ENCODE peak calls at places on chromosomes 11 and 22, in ten cellular contexts. U, L, H, C, V, N, A, Y, I and K are unnamed samples.
A peak's percentile ranks its signal among the peaks of the same experiment; 100 is the strongest.

GRCh38 chr11:68976095-68976494 is 4.7 kb downstream of the MRGPRD start:
- DNase-seq in U (no peak), L (no peak), H (peak; percentile 21), C (no peak), V (no peak), N (no peak), A (peak; percentile 5), Y (no peak), I (no peak), K (no peak)

GRCh38 chr11:42237701-42238235 is 778.3 kb upstream of the LRRC4C start:
- DNase-seq in U (no peak), L (no peak), H (no peak), C (no peak), V (no peak), N (no peak), A (no peak), Y (no peak), I (no peak), K (no peak)

GRCh38 chr11:72239296-72239848 is 4.6 kb downstream of the PHOX2A start:
- DNase-seq in U (no peak), L (no peak), H (peak; percentile 82), C (peak; percentile 23), V (peak; percentile 73), N (peak; percentile 34), A (peak; percentile 62), Y (no peak), I (no peak), K (no peak)

GRCh38 chr11:76803811-76804600 is 20.9 kb downstream of the TSKU start:
- DNase-seq in U (peak; percentile 5), L (no peak), H (no peak), C (no peak), V (no peak), N (no peak), A (no peak), Y (no peak), I (peak; percentile 79), K (no peak)

GRCh38 chr22:45908961-45909360 is 68.0 kb downstream of the WNT7B start:
- DNase-seq in U (no peak), L (no peak), H (no peak), C (no peak), V (peak; percentile 33), N (no peak), A (no peak), Y (no peak), I (no peak), K (no peak)

GRCh38 chr11:15159085-15159484 is 44.4 kb downstream of the INSC start:
- DNase-seq in U (peak; percentile 11), L (no peak), H (no peak), C (no peak), V (peak; percentile 38), N (no peak), A (no peak), Y (no peak), I (no peak), K (no peak)

GRCh38 chr22:18095101-18095805 is 15.4 kb upstream of the TUBA8 start:
- DNase-seq in U (no peak), L (no peak), H (no peak), C (no peak), V (no peak), N (no peak), A (no peak), Y (no peak), I (no peak), K (no peak)

GRCh38 chr22:36546092-36546804 is 17.3 kb upstream of the EIF3D start:
- DNase-seq in U (peak; percentile 67), L (peak; percentile 14), H (peak; percentile 68), C (peak; percentile 56), V (peak; percentile 88), N (peak; percentile 67), A (peak; percentile 79), Y (peak; percentile 34), I (no peak), K (peak; percentile 27)

GRCh38 chr22:30392661-30393321 is 4.0 kb upstream of the SEC14L2 start:
- DNase-seq in U (no peak), L (peak; percentile 69), H (no peak), C (no peak), V (peak; percentile 81), N (peak; percentile 46), A (no peak), Y (peak; percentile 92), I (no peak), K (no peak)

GRCh38 chr22:46115388-46115678 is 35.0 kb upstream of the PPARA start:
- DNase-seq in U (no peak), L (no peak), H (no peak), C (no peak), V (no peak), N (no peak), A (no peak), Y (no peak), I (no peak), K (no peak)

GRCh38 chr11:129896062-129896461 is 684 bp upstream of the NFRKB start:
- DNase-seq in U (peak; percentile 8), L (no peak), H (no peak), C (no peak), V (no peak), N (no peak), A (no peak), Y (no peak), I (no peak), K (no peak)

GRCh38 chr22:31937328-31937727 is 7.0 kb upstream of the YWHAH start:
- DNase-seq in U (no peak), L (no peak), H (no peak), C (no peak), V (no peak), N (no peak), A (no peak), Y (no peak), I (no peak), K (no peak)

DNA sequence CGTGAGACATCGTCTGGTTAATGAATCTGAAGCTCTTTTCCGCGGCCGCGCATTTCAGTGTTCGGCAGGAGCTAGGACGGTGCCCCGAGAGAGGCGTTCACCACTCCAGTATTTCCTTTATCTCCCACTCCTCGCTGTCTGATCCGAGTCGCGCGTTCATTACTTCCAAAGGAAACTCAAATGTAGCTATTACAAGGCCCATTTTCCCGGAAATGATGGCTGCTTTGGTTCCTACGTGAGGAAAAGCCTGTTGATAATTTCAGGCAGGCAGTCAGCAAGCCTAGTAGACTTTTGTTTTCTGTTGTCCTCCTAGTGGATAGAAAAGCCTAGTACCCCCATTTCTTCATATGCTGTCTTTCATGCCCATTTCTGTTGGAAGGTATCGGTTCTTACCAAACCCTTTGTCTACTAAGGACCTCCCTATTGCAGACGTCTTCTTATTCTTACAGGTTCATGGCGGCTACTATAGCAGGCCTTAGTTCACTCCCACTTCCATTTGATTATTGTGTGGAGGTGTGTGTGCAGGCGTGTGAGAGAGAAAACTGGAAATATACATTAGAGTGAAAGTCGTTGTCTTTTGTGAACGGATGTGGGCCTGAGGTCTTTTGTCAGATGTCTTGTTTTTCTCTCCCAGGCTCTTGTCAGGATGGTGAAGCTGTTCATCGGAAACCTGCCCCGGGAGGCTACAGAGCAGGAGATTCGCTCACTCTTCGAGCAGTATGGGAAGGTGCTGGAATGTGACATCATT is 737 bp downstream of the RBM4 start:
- DNase-seq in U (no peak), L (no peak), H (no peak), C (no peak), V (no peak), N (no peak), A (no peak), Y (no peak), I (no peak), K (no peak)
- TF ChIP-seq CTCF in U (no peak), L (no peak), H (peak; percentile 2), C (no peak), V (no peak), N (no peak), A (no peak), Y (no peak), I (no peak), K (no peak)

DNA sequence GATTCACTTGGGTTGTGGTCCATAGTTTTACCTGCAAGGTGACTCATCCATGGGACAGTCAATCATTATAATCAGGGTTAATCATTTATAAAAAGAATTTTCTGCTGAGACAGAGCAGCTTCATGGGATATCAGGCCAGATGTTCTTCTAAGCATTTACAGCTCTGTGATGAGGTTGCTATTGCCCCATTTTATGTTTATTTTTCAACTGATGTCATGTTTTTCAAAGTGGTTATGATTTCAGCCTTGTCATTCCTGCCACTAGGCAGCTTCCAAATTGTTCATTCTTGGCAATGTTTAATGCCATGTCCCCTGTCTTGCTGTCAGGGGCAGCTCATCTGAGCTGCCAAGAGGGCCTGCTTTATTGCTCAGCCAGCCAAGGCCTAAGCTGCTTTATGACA is 35.9 kb upstream of the ZBED5 start:
- DNase-seq in U (peak; percentile 18), L (no peak), H (peak; percentile 63), C (no peak), V (no peak), N (no peak), A (no peak), Y (peak; percentile 62), I (no peak), K (no peak)
- TF ChIP-seq CTCF in U (no peak), L (no peak), H (peak; percentile 52), C (no peak), V (no peak), N (no peak), A (no peak), Y (no peak), I (peak; percentile 36), K (no peak)

GRCh38 chr11:110738641-110739040 is 26.4 kb upstream of the ARHGAP20 start:
- DNase-seq in U (no peak), L (no peak), H (no peak), C (no peak), V (no peak), N (no peak), A (no peak), Y (no peak), I (no peak), K (no peak)
- TF ChIP-seq CTCF in U (no peak), L (no peak), H (peak; percentile 14), C (no peak), V (no peak), N (no peak), A (no peak), Y (no peak), I (no peak), K (no peak)

DNA sequence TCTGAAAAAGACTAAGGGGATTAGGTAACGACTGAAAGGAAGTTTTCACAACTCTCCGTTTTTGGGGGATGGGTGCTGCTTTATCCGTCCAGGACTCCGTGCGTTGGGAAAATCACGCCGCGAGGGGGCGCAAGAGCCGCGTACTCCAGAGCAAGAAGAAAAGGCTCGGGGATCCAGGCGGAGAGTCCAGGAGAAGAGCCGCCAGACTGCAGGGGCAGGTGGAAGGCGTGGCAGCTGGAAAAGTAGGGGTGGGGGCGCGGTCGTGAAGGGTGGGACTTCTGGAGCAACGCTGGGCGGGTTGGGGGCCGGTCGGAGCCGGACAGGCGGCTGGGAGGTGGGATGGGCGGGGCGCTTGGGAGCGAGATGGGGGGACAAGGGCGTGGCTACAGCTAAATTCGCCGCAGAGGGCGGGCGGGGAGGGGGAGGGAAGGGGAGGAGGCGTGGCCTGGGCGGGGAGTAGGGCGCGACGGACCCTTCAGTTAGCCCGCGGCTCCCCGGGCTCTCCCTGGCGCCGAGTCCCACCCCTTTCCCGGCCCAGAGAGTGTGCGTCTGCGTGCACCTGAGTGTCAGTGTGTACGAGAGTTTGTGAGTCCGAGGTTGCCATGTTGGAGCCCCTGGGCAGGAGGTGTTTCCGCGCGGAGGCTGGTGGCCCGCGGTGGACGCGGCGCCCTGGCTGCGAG is 613 bp upstream of the ARHGEF17 start:
- DNase-seq in U (peak; percentile 98), L (peak; percentile 99), H (peak; percentile 100), C (peak; percentile 92), V (peak; percentile 99), N (peak; percentile 99), A (peak; percentile 99), Y (peak; percentile 100), I (peak; percentile 99), K (peak; percentile 99)
- TF ChIP-seq CTCF in U (peak; percentile 92), L (peak; percentile 96), H (peak; percentile 98), C (peak; percentile 71), V (peak; percentile 92), N (peak; percentile 70), A (peak; percentile 57), Y (peak; percentile 63), I (peak; percentile 94), K (peak; percentile 82)